ENCODE peak calls at places on chromosomes 12 and 14, in four cellular contexts. X, E, W and M are unnamed samples.

GRCh38 chr14:42023452-42023851 is 416.8 kb downstream of the LRFN5 start:
- DNase-seq in X (no peak), E (peak; percentile 8), W (no peak), M (no peak)

GRCh38 chr14:95332641-95333040 is 12.9 kb upstream of the CLMN start:
- DNase-seq in X (no peak), E (no peak), W (no peak), M (no peak)

GRCh38 chr14:93970967-93971634 is 5.3 kb downstream of the ASB2 start:
- DNase-seq in X (no peak), E (no peak), W (no peak), M (peak; percentile 18)

GRCh38 chr14:68792022-68792829 is 641 bp downstream of the ZFP36L1 start:
- DNase-seq in X (no peak), E (no peak), W (peak; percentile 26), M (no peak)

GRCh38 chr12:23083267-23083666 is 458.3 kb downstream of the ETNK1 start:
- DNase-seq in X (no peak), E (no peak), W (no peak), M (peak; percentile 92)

GRCh38 chr12:82923935-82924334 is 237.2 kb downstream of the TMTC2 start:
- DNase-seq in X (no peak), E (no peak), W (no peak), M (no peak)

GRCh38 chr12:11836282-11836963 is 186.9 kb downstream of the ETV6 start:
- DNase-seq in X (no peak), E (no peak), W (no peak), M (no peak)

GRCh38 chr12:65277994-65278575 is 398 bp upstream of the MSRB3 start:
- DNase-seq in X (no peak), E (no peak), W (no peak), M (no peak)

GRCh38 chr14:83664389-83664788 is 1865.6 kb upstream of the FLRT2 start:
- DNase-seq in X (no peak), E (no peak), W (no peak), M (no peak)

GRCh38 chr14:72457641-72458040 is 436.3 kb downstream of the DPF3 start:
- DNase-seq in X (peak; percentile 19), E (no peak), W (no peak), M (peak; percentile 83)

GRCh38 chr14:41805633-41806032 is 199.0 kb downstream of the LRFN5 start:
- DNase-seq in X (no peak), E (no peak), W (no peak), M (no peak)

GRCh38 chr14:75979641-75980422 is 2.0 kb downstream of the TGFB3 start:
- DNase-seq in X (no peak), E (no peak), W (no peak), M (no peak)

GRCh38 chr14:49972199-49972671 is 79.4 kb downstream of the ARF6 start:
- DNase-seq in X (no peak), E (no peak), W (no peak), M (peak; percentile 74)

GRCh38 chr12:68336754-68337343 is 4.7 kb upstream of the MDM1 start:
- DNase-seq in X (no peak), E (no peak), W (no peak), M (no peak)

GRCh38 chr14:23071244-23071974 is 14.1 kb upstream of the CDH24 start:
- DNase-seq in X (peak; percentile 96), E (peak; percentile 94), W (peak; percentile 80), M (peak; percentile 94)

GRCh38 chr14:57382283-57382682 is 8.1 kb upstream of the NAA30 start:
- DNase-seq in X (no peak), E (peak; percentile 42), W (no peak), M (peak; percentile 94)

GRCh38 chr14:99314623-99315022 is 42.6 kb upstream of the BCL11B start:
- DNase-seq in X (no peak), E (no peak), W (no peak), M (no peak)

GRCh38 chr12:93595336-93595735 is 22.9 kb downstream of the SOCS2 start:
- DNase-seq in X (no peak), E (no peak), W (no peak), M (no peak)

GRCh38 chr14:55715889-55716288 is 135.9 kb downstream of the KTN1 start:
- DNase-seq in X (no peak), E (no peak), W (no peak), M (peak; percentile 82)
- H3K4me2 ChIP-seq in X (no peak overlapping the region), E (no peak overlapping the region), W (no peak overlapping the region), M (no peak overlapping the region)

GRCh38 chr12:12901158-12901791 is 9.9 kb downstream of the GPRC5A start:
- DNase-seq in X (peak; percentile 55), E (peak; percentile 37), W (no peak), M (peak; percentile 94)

GRCh38 chr12:12898136-12898712 is 6.9 kb downstream of the GPRC5A start:
- DNase-seq in X (no peak), E (no peak), W (no peak), M (no peak)

GRCh38 chr12:12898911-12899511 is 7.6 kb downstream of the GPRC5A start:
- DNase-seq in X (no peak), E (no peak), W (no peak), M (no peak)

GRCh38 chr12:12900786-12901157 is 9.4 kb downstream of the GPRC5A start:
- DNase-seq in X (no peak), E (no peak), W (no peak), M (no peak)

DNA sequence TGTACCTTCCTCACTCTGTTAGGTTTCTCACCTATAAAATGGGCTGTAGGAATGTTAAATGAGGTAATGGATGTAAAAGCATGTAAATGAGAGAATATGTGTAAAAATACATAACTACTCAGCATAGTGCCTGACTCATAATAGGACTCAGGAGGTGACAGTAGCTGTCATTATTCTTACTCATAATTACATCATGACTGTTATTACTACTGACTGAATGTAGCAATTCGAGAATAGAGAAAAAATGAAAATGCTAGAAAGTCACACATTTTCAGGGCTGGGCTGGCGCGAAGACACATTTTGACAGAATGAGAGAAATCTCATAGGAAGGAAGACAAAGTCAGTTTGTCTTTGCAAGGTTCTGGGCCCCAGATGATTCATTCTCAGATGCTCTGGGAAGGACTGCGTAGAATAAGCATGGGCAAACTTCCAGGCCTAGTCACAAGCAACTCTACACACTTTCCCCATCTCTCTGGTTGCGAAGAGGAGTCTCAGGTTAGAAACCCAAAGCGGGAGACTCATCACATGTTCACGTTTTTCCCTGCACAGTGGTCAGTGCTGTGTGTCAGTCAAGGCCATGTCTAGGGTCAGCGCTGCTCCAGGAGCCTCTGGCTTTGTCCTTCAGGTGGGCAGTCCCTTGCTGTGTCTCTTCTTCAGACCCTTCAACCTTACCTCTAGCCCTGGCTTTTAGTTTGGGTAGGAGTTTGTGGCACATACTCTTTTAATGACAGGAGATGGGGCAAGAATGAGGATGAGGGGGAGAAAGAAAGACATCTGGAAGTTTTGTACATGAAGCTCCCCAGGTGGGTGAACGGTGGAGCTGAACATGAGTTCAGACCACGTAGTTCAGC is 8.4 kb downstream of the GPRC5A start:
- DNase-seq in X (no peak), E (no peak), W (no peak), M (peak; percentile 98)
- TF ChIP-seq MAZ in X (no peak), E (no peak), W (no peak), M (peak; percentile 33)

DNA sequence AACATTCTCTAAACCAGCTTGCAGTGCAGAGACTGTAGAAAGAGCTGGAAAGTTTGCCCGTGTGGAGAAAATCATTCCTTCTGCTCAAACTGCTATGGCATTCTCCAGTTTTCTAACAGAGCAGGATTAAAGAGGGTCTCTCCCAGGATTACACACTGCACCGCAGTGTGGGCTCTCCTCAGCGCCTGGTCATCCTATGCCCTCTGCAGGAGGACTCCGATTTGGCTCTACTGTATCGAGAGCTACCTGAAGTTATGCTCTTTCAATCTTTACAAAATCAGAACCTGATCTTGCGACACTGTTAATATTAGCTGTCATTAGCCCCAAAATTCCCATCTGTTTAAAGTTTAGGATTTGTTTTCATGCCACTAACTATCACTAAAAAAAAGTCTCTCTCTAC is 33.0 kb downstream of the BHLHE41 start:
- DNase-seq in X (no peak), E (no peak), W (no peak), M (no peak)
- H3K4me2 ChIP-seq in X (no peak overlapping the region), E (no peak overlapping the region), W (no peak overlapping the region), M (no peak overlapping the region)

GRCh38 chr12:54429014-54429471 is 10.0 kb upstream of the ITGA5 start:
- DNase-seq in X (no peak), E (peak; percentile 5), W (no peak), M (no peak)

GRCh38 chr12:54425696-54426095 is 6.6 kb upstream of the ITGA5 start:
- DNase-seq in X (no peak), E (no peak), W (peak; percentile 46), M (no peak)

GRCh38 chr12:54426690-54427089 is 7.6 kb upstream of the ITGA5 start:
- DNase-seq in X (no peak), E (no peak), W (no peak), M (no peak)

GRCh38 chr12:54430471-54431075 is 11.5 kb upstream of the ITGA5 start:
- DNase-seq in X (no peak), E (no peak), W (no peak), M (no peak)

GRCh38 chr12:54428050-54429013 is 9.3 kb upstream of the ITGA5 start:
- DNase-seq in X (no peak), E (no peak), W (no peak), M (peak; percentile 68)
- TF ChIP-seq MAZ in X (no peak), E (no peak), W (no peak), M (peak; percentile 36)

GRCh38 chr14:105025429-105025828 is 4.5 kb upstream of the CDCA4 start:
- DNase-seq in X (no peak), E (no peak), W (no peak), M (no peak)
- H3K4me2 ChIP-seq in X (peak overlapping the region; percentile 81), E (no peak overlapping the region), W (no peak overlapping the region), M (no peak overlapping the region)

GRCh38 chr12:27826076-27826475 is 46.0 kb upstream of the MANSC4 start:
- DNase-seq in X (no peak), E (no peak), W (no peak), M (peak; percentile 47)

GRCh38 chr12:27823038-27823437 is 43.0 kb upstream of the MANSC4 start:
- DNase-seq in X (no peak), E (no peak), W (no peak), M (no peak)

GRCh38 chr12:27821259-27821973 is 41.4 kb upstream of the MANSC4 start:
- DNase-seq in X (peak; percentile 79), E (peak; percentile 67), W (peak; percentile 70), M (peak; percentile 85)

GRCh38 chr12:27822076-27822712 is 42.2 kb upstream of the MANSC4 start:
- DNase-seq in X (no peak), E (no peak), W (no peak), M (peak; percentile 97)

GRCh38 chr12:27824126-27824842 is 44.2 kb upstream of the MANSC4 start:
- DNase-seq in X (no peak), E (no peak), W (no peak), M (no peak)
- TF ChIP-seq MAZ in X (no peak), E (no peak), W (no peak), M (no peak)

DNA sequence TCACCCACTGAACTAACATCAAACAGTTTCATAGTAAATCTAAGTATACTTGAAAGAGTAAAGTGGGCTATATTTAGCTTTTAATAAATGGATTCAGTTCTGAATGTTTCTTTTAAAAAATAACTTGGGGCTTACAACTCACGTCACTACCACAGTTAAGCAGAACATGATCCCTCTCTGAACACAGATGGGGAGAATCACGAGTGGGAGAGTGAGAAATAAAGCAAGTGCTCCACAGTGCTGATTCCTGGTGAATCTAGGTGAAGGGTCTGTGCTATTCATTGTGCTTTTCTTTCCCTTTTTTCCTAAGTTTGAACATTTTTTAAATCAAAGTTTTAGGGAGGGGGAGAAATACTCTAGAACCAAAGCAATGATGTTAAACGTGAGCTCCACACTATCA is 251.2 kb downstream of the FOXN3 start:
- DNase-seq in X (no peak), E (no peak), W (no peak), M (peak; percentile 10)
- H3K4me2 ChIP-seq in X (no peak overlapping the region), E (no peak overlapping the region), W (no peak overlapping the region), M (no peak overlapping the region)